ENCODE peak calls at places on chromosomes 7 and 10, in four cellular contexts. One of them, this sample, is unnamed. For H3K9me3, the result is how much of the 10 kb centered on the place peaks cover.

GRCh38 chr7:34425194-34425593 is 232.8 kb upstream of the NPSR1 start:
- DNase-seq in adrenal gland: no peak
- DNase-seq in naive thymus-derived CD4-positive, alpha-beta T cell: no peak
- DNase-seq in tibial artery: no peak
- DNase-seq in this sample: no peak

GRCh38 chr7:2530076-2530967 is 10.7 kb downstream of the LFNG start:
- DNase-seq in naive thymus-derived CD4-positive, alpha-beta T cell: peak
- DNase-seq in adrenal gland: peak
- DNase-seq in tibial artery: no peak
- DNase-seq in this sample: peak

GRCh38 chr10:67433276-67433675 is 262.7 kb downstream of the CTNNA3 start:
- DNase-seq in adrenal gland: no peak
- DNase-seq in naive thymus-derived CD4-positive, alpha-beta T cell: no peak
- DNase-seq in tibial artery: no peak
- DNase-seq in this sample: no peak

GRCh38 chr7:1040790-1041189 is 3.6 kb upstream of the GPR146 start:
- DNase-seq in tibial artery: no peak
- DNase-seq in naive thymus-derived CD4-positive, alpha-beta T cell: no peak
- DNase-seq in adrenal gland: no peak
- DNase-seq in this sample: no peak

GRCh38 chr7:1029637-1030443 is 14.5 kb upstream of the GPR146 start:
- DNase-seq in naive thymus-derived CD4-positive, alpha-beta T cell: no peak
- DNase-seq in adrenal gland: no peak
- DNase-seq in tibial artery: no peak
- DNase-seq in this sample: no peak

GRCh38 chr7:80949449-80949848 is 30.6 kb upstream of the SEMA3C start:
- DNase-seq in naive thymus-derived CD4-positive, alpha-beta T cell: no peak
- DNase-seq in tibial artery: no peak
- DNase-seq in adrenal gland: no peak
- DNase-seq in this sample: no peak

GRCh38 chr10:24891823-24892222 is 60.6 kb downstream of the PRTFDC1 start:
- DNase-seq in naive thymus-derived CD4-positive, alpha-beta T cell: no peak
- DNase-seq in tibial artery: no peak
- DNase-seq in adrenal gland: no peak
- DNase-seq in this sample: no peak

GRCh38 chr7:91836065-91836368 is 44.5 kb downstream of the MTERF1 start:
- DNase-seq in tibial artery: no peak
- DNase-seq in adrenal gland: no peak
- DNase-seq in naive thymus-derived CD4-positive, alpha-beta T cell: no peak
- DNase-seq in this sample: no peak

GRCh38 chr10:35895331-35895730 is 253.2 kb upstream of the FZD8 start:
- DNase-seq in naive thymus-derived CD4-positive, alpha-beta T cell: no peak
- DNase-seq in tibial artery: no peak
- DNase-seq in adrenal gland: no peak
- DNase-seq in this sample: no peak

GRCh38 chr7:117259626-117260025 is 63.2 kb downstream of the WNT2 start:
- DNase-seq in adrenal gland: no peak
- DNase-seq in naive thymus-derived CD4-positive, alpha-beta T cell: no peak
- DNase-seq in tibial artery: no peak
- DNase-seq in this sample: no peak

GRCh38 chr7:231030-231857 is 38.9 kb downstream of the FAM20C start:
- DNase-seq in adrenal gland: no peak
- DNase-seq in naive thymus-derived CD4-positive, alpha-beta T cell: no peak
- DNase-seq in tibial artery: no peak
- DNase-seq in this sample: no peak

GRCh38 chr7:74199551-74200355 is 10.1 kb upstream of the LAT2 start:
- DNase-seq in tibial artery: no peak
- DNase-seq in naive thymus-derived CD4-positive, alpha-beta T cell: no peak
- DNase-seq in adrenal gland: no peak
- DNase-seq in this sample: no peak

GRCh38 chr10:84427903-84428650 is 99.7 kb downstream of the CCSER2 start:
- DNase-seq in adrenal gland: no peak
- DNase-seq in naive thymus-derived CD4-positive, alpha-beta T cell: no peak
- DNase-seq in tibial artery: no peak
- DNase-seq in this sample: no peak

GRCh38 chr7:92872701-92873100 is 36.3 kb upstream of the CDK6 start:
- DNase-seq in tibial artery: no peak
- DNase-seq in naive thymus-derived CD4-positive, alpha-beta T cell: no peak
- DNase-seq in adrenal gland: no peak
- DNase-seq in this sample: no peak

GRCh38 chr10:70985824-70986336 is 97.5 kb upstream of the PCBD1 start:
- DNase-seq in tibial artery: no peak
- DNase-seq in naive thymus-derived CD4-positive, alpha-beta T cell: no peak
- DNase-seq in adrenal gland: no peak
- DNase-seq in this sample: no peak

GRCh38 chr7:128242661-128243060 is 1.6 kb downstream of the LEP start:
- DNase-seq in tibial artery: no peak
- DNase-seq in adrenal gland: no peak
- DNase-seq in naive thymus-derived CD4-positive, alpha-beta T cell: no peak
- DNase-seq in this sample: no peak

GRCh38 chr7:133529861-133530260 is 277.0 kb downstream of the EXOC4 start:
- DNase-seq in naive thymus-derived CD4-positive, alpha-beta T cell: no peak
- DNase-seq in tibial artery: no peak
- DNase-seq in adrenal gland: no peak
- DNase-seq in this sample: no peak

GRCh38 chr7:41754046-41754445 is 51.2 kb upstream of the INHBA start:
- DNase-seq in adrenal gland: no peak
- DNase-seq in tibial artery: no peak
- DNase-seq in naive thymus-derived CD4-positive, alpha-beta T cell: no peak
- DNase-seq in this sample: no peak
- H3K9me3 ChIP-seq in adrenal gland: under half
- H3K9me3 ChIP-seq in tibial artery: under half
- H3K9me3 ChIP-seq in naive thymus-derived CD4-positive, alpha-beta T cell: under half
- H3K9me3 ChIP-seq in this sample: under half

GRCh38 chr7:82179311-82179710 is 264.3 kb downstream of the CACNA2D1 start:
- DNase-seq in tibial artery: no peak
- DNase-seq in adrenal gland: no peak
- DNase-seq in naive thymus-derived CD4-positive, alpha-beta T cell: no peak
- DNase-seq in this sample: no peak
- H3K9me3 ChIP-seq in tibial artery: under half
- H3K9me3 ChIP-seq in adrenal gland: under half
- H3K9me3 ChIP-seq in naive thymus-derived CD4-positive, alpha-beta T cell: under half
- H3K9me3 ChIP-seq in this sample: under half

GRCh38 chr10:131237991-131238651 is 73.4 kb downstream of the TCERG1L start:
- DNase-seq in naive thymus-derived CD4-positive, alpha-beta T cell: no peak
- DNase-seq in adrenal gland: no peak
- DNase-seq in tibial artery: no peak
- DNase-seq in this sample: no peak

GRCh38 chr10:131238669-131239280 is 72.7 kb downstream of the TCERG1L start:
- DNase-seq in adrenal gland: no peak
- DNase-seq in naive thymus-derived CD4-positive, alpha-beta T cell: no peak
- DNase-seq in tibial artery: no peak
- DNase-seq in this sample: no peak

GRCh38 chr10:131242007-131242406 is 69.5 kb downstream of the TCERG1L start:
- DNase-seq in naive thymus-derived CD4-positive, alpha-beta T cell: no peak
- DNase-seq in adrenal gland: peak
- DNase-seq in tibial artery: no peak
- DNase-seq in this sample: no peak

GRCh38 chr10:131240691-131241090 is 70.8 kb downstream of the TCERG1L start:
- DNase-seq in naive thymus-derived CD4-positive, alpha-beta T cell: no peak
- DNase-seq in tibial artery: no peak
- DNase-seq in adrenal gland: no peak
- DNase-seq in this sample: no peak

GRCh38 chr10:131239926-131240325 is 71.6 kb downstream of the TCERG1L start:
- DNase-seq in adrenal gland: no peak
- DNase-seq in tibial artery: no peak
- DNase-seq in naive thymus-derived CD4-positive, alpha-beta T cell: no peak
- DNase-seq in this sample: no peak
- H3K9me3 ChIP-seq in adrenal gland: under half
- H3K9me3 ChIP-seq in tibial artery: under half
- H3K9me3 ChIP-seq in naive thymus-derived CD4-positive, alpha-beta T cell: under half
- H3K9me3 ChIP-seq in this sample: under half

DNA sequence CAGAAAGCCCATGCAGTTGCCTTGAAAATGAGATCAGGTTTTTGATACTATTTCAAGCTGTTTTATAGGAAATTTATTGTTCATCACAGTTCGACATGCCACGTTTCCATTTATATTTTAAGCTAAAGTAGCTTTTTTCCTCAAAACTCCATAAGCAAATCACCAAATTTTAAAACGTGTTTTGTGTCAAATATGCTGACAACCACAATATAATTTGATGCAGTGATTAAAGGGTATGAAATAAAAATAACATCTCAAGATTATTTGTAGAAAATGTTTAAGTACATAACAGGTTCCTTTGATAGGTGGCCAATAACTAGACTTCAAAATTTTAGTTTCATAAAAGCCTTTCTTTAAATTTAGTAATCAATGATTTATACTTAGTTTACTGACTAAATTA is 481.8 kb downstream of the TNS3 start:
- DNase-seq in naive thymus-derived CD4-positive, alpha-beta T cell: no peak
- DNase-seq in tibial artery: no peak
- DNase-seq in adrenal gland: no peak
- DNase-seq in this sample: no peak
- H3K9me3 ChIP-seq in naive thymus-derived CD4-positive, alpha-beta T cell: under half
- H3K9me3 ChIP-seq in tibial artery: under half
- H3K9me3 ChIP-seq in adrenal gland: under half
- H3K9me3 ChIP-seq in this sample: under half

GRCh38 chr7:54109501-54109900 is 432.7 kb upstream of the VSTM2A start:
- DNase-seq in naive thymus-derived CD4-positive, alpha-beta T cell: no peak
- DNase-seq in tibial artery: no peak
- DNase-seq in adrenal gland: no peak
- DNase-seq in this sample: no peak
- H3K9me3 ChIP-seq in naive thymus-derived CD4-positive, alpha-beta T cell: under half
- H3K9me3 ChIP-seq in tibial artery: under half
- H3K9me3 ChIP-seq in adrenal gland: under half
- H3K9me3 ChIP-seq in this sample: under half

DNA sequence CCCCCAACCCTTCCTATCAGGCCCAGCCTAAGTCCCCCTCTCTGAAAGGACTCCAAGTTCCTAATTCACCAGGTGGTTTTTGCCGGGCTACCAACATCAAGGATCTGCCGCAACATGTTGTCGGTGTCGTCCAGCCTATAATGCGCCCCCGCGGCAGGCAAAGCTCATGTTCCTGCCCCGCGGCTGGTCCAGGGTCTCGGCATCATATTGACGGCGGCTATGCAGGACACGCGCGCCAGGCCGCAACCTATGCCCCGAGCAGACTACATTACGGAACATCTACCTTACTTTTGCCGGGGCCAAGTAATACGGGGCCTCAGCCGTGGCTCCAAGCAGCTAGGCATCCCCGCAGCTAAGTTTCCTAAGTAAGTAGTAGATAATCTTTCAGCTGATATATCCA is 24.6 kb upstream of the FAM221A start:
- DNase-seq in tibial artery: no peak
- DNase-seq in naive thymus-derived CD4-positive, alpha-beta T cell: no peak
- DNase-seq in adrenal gland: no peak
- DNase-seq in this sample: no peak
- H3K9me3 ChIP-seq in tibial artery: under half
- H3K9me3 ChIP-seq in naive thymus-derived CD4-positive, alpha-beta T cell: under half
- H3K9me3 ChIP-seq in adrenal gland: under half
- H3K9me3 ChIP-seq in this sample: under half